ENCODE peak calls at places on chromosomes 13 and 19, in six cellular contexts. G is hepatocyte, F is lower lobe of right lung, S is left lung, W is suprapubic skin, O is esophagus muscularis mucosa. B is an unnamed sample. For H3K4me1 and H3K27me3, the result is how much of the 10 kb centered on the place peaks cover.

GRCh38 chr19:10896851-10897526 is 25.6 kb downstream of the CARM1 start:
- DNase-seq in G (no peak), F (no peak), S (no peak), W (no peak), O (no peak), B (no peak)

GRCh38 chr13:96417956-96418355 is 328.0 kb downstream of the HS6ST3 start:
- DNase-seq in G (no peak), F (no peak), S (no peak), W (no peak), O (no peak), B (no peak)

GRCh38 chr13:112726018-112726767 is 36.4 kb downstream of the ATP11A start:
- DNase-seq in G (no peak), F (peak), S (no peak), W (peak), O (no peak), B (no peak)

GRCh38 chr13:59303433-59303832 is 860.3 kb downstream of the DIAPH3 start:
- DNase-seq in G (no peak), F (no peak), S (no peak), W (no peak), O (no peak), B (no peak)

GRCh38 chr13:39023761-39024160 is 14.1 kb downstream of the PROSER1 start:
- DNase-seq in G (peak), F (no peak), S (no peak), W (no peak), O (no peak), B (no peak)

GRCh38 chr19:22422220-22422619 is at the start of gene ZNF98:
- DNase-seq in G (no peak), F (no peak), S (no peak), W (no peak), O (no peak), B (peak)

GRCh38 chr19:35142531-35143230 is 374 bp upstream of the FXYD7 start:
- DNase-seq in G (peak), F (no peak), S (no peak), W (no peak), O (no peak), B (peak)

GRCh38 chr19:45471116-45471865 is 3.5 kb downstream of the FOSB start:
- DNase-seq in G (peak), F (no peak), S (no peak), W (no peak), O (no peak), B (peak)

GRCh38 chr19:57560049-57560491 is 407 bp upstream of the ZNF550 start:
- DNase-seq in G (no peak), F (peak), S (no peak), W (peak), O (no peak), B (peak)

GRCh38 chr13:51988988-51989618 is 22.1 kb downstream of the ATP7B start:
- DNase-seq in G (no peak), F (no peak), S (no peak), W (no peak), O (no peak), B (no peak)

GRCh38 chr13:38350114-38350617 is 515 bp downstream of the UFM1 start:
- DNase-seq in G (peak), F (peak), S (peak), W (peak), O (no peak), B (peak)

GRCh38 chr13:99151516-99151915 is 49.1 kb upstream of the UBAC2 start:
- DNase-seq in G (peak), F (no peak), S (no peak), W (no peak), O (no peak), B (no peak)

GRCh38 chr19:5799247-5800241 is 5.3 kb upstream of the NRTN start:
- DNase-seq in G (peak), F (no peak), S (no peak), W (no peak), O (no peak), B (no peak)

GRCh38 chr13:50494110-50494509 is 349.4 kb downstream of the DLEU7 start:
- DNase-seq in G (no peak), F (no peak), S (no peak), W (no peak), O (no peak), B (no peak)
- H3K4me1 ChIP-seq in G (under half), F (under half), S (under half), W (under half), O (under half), B (under half)

GRCh38 chr13:77544365-77544764 is 8.9 kb downstream of the SCEL start:
- DNase-seq in G (peak), F (no peak), S (no peak), W (no peak), O (peak), B (peak)
- H3K4me3 ChIP-seq in G (no peak), F (no peak), S (no peak), W (no peak), O (no peak), B (no peak)

GRCh38 chr13:21741396-21741795 is 70.5 kb downstream of the FGF9 start:
- DNase-seq in G (no peak), F (no peak), S (no peak), W (no peak), O (peak), B (no peak)
- H3K27me3 ChIP-seq in G (under half), F (under half), S (under half), W (under half), O (under half), B (under half)

GRCh38 chr19:48961673-48962028 is 3.5 kb upstream of the FTL start:
- DNase-seq in G (no peak), F (no peak), S (no peak), W (no peak), O (no peak), B (no peak)
- H3K4me1 ChIP-seq in G (under half), F (under half), S (half or more), W (under half), O (under half), B (under half)

DNA sequence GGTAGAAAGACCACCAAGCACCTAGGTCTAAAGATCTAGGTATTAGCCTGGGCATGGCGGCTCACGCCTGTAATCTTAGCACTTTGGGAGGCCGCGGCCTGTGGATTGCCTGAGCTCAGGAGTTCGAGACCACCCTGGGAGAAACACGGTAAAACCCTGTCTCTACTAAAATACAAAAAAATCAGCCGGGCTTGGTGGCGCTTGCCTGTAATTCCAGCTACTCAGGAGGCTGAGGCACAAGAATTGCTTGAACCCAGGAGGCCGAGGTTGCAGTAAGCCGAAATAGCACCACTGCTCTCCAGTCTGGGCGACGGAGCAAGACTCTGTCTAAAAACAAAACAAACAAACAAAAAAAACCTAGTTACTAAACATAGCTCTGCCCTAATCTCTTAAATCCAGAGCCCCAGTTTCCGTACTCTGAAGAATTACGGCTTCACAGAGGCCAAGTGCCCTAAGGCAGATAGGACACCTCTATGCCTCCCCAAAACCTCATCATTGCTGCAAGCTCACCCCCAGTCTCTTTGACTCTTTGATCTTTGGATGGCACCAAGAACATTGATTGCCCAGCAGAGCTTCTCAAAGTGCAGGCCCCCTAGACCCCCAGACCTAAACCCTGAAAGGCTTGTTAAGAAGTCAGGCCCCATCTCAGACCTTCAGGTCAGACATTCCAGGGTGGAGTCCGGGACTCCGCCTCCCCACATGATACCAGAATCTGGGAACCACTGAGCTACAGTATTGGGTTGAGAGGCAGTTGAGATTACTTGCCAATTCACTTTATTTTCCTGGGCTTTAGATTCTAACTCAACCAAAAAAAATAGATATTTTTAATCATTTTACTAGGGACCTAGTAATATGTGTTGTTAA is 2.8 kb downstream of the COL4A2 start:
- DNase-seq in G (no peak), F (no peak), S (peak), W (no peak), O (no peak), B (no peak)
- H3K4me3 ChIP-seq in G (no peak), F (peak), S (peak), W (peak), O (peak), B (peak)

GRCh38 chr19:13225085-13225484 is 74.9 kb downstream of the IER2 start:
- DNase-seq in G (no peak), F (no peak), S (no peak), W (no peak), O (no peak), B (no peak)

GRCh38 chr19:13229246-13229645 is 79.0 kb downstream of the IER2 start:
- DNase-seq in G (no peak), F (no peak), S (no peak), W (no peak), O (no peak), B (no peak)

GRCh38 chr19:13228561-13228960 is 78.3 kb downstream of the IER2 start:
- DNase-seq in G (no peak), F (no peak), S (no peak), W (no peak), O (no peak), B (no peak)

GRCh38 chr19:13226983-13227382 is 76.8 kb downstream of the IER2 start:
- DNase-seq in G (no peak), F (no peak), S (no peak), W (no peak), O (no peak), B (no peak)

DNA sequence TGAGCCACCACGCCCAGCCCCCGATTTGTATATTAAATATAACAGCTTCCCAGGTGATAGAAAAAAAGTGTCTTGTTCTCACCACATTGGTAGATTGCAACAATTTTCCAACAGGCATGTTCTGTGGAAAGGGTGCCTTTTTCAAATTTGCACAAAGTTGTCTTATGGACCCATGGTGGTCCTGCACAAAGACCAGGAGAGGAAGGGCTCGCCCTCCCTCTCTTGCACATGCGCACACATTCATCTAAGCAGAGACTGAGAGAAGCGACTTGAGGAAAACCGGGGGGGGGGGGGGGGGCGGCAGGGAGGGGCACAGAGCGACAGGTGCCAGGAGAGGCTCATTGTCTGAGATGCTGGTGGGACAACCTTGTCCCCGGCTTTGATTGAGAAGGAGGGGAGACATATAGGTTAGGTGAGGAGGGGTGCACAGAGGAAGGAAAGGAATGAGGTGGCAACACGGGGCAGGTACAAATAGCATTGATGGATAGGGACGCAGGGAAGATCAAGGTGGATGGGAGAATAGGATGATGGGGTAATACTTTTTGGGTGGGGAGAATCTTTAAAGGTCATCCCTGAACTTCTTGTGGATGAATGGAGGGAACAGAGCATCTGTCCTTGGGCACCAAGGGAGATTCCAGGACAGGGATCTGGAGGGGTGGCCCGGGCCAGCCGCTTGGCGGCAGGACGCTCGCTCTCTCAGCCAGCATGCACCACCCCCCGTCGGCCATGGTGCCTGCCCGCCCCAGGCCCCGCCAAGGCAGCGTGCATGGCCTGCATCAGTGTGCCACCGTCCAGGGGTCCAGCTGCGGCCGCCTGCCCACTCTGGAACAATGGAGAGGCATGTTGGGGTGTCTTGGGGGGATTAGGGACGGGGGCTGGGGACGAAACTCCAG is 76.0 kb downstream of the IER2 start:
- DNase-seq in G (no peak), F (no peak), S (no peak), W (no peak), O (no peak), B (no peak)
- H3K27me3 ChIP-seq in G (under half), F (under half), S (under half), W (under half), O (under half), B (under half)

DNA sequence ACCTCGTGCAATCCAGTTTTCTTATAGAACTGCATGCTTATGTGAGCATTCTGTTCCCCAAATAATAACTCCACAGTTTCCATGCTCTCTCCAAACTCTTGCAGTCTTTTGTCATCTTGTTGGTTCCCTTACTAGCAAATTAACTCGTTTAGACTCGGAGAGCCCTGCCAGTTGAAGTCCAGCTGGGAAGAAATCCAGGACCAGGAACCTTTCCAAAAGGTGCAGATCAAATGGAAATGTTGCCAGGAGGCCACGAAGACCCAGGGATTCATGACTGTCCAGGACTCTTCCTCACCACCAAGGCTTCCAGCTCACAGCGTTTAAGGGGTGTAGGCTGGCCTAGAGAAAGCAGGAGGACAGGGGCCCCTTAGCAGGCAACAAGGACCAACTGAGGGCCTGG is 2.1 kb upstream of the TDRD12 start:
- DNase-seq in G (no peak), F (no peak), S (no peak), W (no peak), O (no peak), B (no peak)
- H3K4me1 ChIP-seq in G (under half), F (under half), S (under half), W (under half), O (under half), B (under half)

DNA sequence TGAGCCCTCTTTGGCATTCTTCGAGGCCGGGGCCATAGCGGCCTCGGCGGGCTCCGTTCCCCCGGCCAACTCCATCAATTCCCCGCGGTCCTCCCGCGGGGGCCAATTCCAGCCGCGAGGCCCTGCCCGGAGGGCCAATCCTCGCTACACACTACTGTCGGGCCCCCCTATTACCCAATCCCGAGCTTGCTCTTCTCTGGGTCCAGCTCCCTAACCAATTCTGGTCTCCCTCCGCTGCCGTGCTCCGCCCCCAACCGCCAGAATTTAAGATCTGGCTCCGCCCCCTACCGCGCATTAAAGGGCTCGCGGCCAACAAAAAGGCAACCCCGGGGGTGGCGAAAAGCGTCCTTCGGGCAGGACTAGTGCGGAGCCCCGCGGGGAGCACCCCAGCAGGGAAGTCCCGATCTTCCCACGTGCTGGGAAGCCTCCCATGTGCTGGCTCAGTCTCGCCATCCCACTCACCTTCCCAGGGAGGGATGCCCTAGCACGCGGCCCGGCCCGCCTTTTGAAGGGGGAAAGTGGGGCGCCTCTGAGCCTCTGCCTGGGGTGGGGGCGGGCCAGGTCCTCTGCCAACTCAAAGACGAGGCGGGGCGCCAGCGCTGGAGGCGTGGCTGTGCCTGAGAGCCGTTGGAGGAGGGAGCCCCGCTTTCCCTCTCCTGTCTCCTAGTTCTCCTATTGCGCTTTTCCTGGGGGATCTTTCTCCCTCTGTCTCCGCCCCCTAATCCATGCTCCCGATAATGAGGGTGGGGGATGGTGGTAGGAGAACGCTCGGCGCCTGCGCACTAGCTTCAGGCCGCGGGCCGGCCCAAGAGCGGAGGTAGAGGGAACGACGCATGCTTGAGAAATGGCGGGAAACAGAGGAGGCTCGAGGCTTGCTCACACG is 3.5 kb downstream of the LIPE start:
- DNase-seq in G (peak), F (peak), S (peak), W (peak), O (peak), B (peak)
- H3K4me3 ChIP-seq in G (peak), F (peak), S (peak), W (peak), O (peak), B (peak)

GRCh38 chr13:109654341-109655205 is 131.8 kb downstream of the IRS2 start:
- DNase-seq in G (no peak), F (no peak), S (no peak), W (no peak), O (no peak), B (no peak)

GRCh38 chr13:109657395-109657794 is 129.0 kb downstream of the IRS2 start:
- DNase-seq in G (no peak), F (no peak), S (no peak), W (no peak), O (no peak), B (no peak)

GRCh38 chr13:109652536-109652935 is 133.8 kb downstream of the IRS2 start:
- DNase-seq in G (no peak), F (no peak), S (no peak), W (no peak), O (no peak), B (no peak)

GRCh38 chr13:109655611-109656010 is 130.8 kb downstream of the IRS2 start:
- DNase-seq in G (no peak), F (no peak), S (no peak), W (no peak), O (no peak), B (no peak)

DNA sequence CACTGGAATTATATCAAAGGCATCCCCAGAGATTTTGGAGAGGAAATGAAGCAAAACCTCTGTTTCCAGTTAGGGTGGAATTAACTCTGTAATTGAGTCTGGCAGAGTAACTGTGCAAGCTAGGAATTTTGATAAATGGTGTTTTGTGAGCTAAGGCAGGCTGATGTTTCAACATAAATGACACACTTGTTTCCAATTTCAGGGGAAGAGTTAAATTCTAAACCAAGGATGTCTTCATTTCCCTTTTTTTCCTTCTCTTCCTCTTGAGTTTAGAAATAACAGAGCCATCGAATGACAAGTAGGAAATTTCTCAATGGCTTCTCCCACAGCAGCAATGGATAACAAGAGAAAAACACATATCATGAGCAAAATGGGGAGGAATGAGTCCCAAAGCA is 131.2 kb downstream of the IRS2 start:
- DNase-seq in G (no peak), F (no peak), S (no peak), W (no peak), O (no peak), B (no peak)
- H3K27me3 ChIP-seq in G (under half), F (under half), S (under half), W (under half), O (under half), B (under half)

B was measured in aorta.